ENCODE peak calls at places on chromosomes 2 and 18, in four cellular contexts. E is upper lobe of left lung, H is astrocyte, B is hepatocyte. G is an unnamed sample.

GRCh38 chr2:46298272-46298521 is 990 bp downstream of the EPAS1 start:
- DNase-seq in E (no peak), H (no peak), B (no peak), G (no peak)

GRCh38 chr2:176961759-176962158 is 250.8 kb upstream of the HNRNPA3 start:
- DNase-seq in E (no peak), B (no peak), H (no peak), G (no peak)

GRCh38 chr18:80202264-80202998 is 44.9 kb downstream of the PARD6G start:
- DNase-seq in B (no peak), H (no peak), E (no peak), G (no peak)

GRCh38 chr2:205276071-205276777 is 406.1 kb upstream of the NRP2 start:
- DNase-seq in H (no peak), B (no peak), E (no peak), G (no peak)

GRCh38 chr2:86226069-86226468 is 26.8 kb downstream of the MRPL35 start:
- DNase-seq in E (no peak), B (no peak), H (no peak), G (no peak)

GRCh38 chr2:128797092-128797491 is 478.4 kb upstream of the HS6ST1 start:
- DNase-seq in B (no peak), H (no peak), E (no peak), G (no peak)

GRCh38 chr2:186256540-186256939 is 229.5 kb upstream of the ZC3H15 start:
- DNase-seq in H (peak), E (no peak), B (peak), G (no peak)

GRCh38 chr2:234241656-234242445 is 191.3 kb downstream of the SPP2 start:
- DNase-seq in H (peak), E (no peak), B (no peak), G (no peak)

GRCh38 chr2:57181315-57182038 is 865.1 kb upstream of the VRK2 start:
- DNase-seq in E (no peak), H (no peak), B (no peak), G (no peak)

GRCh38 chr2:217653240-217653639 is 349.6 kb downstream of the TNS1 start:
- DNase-seq in E (peak), H (peak), B (peak), G (no peak)

GRCh38 chr2:100321881-100322820 is at the start of gene LONRF2:
- DNase-seq in E (no peak), B (peak), H (peak), G (peak)

DNA sequence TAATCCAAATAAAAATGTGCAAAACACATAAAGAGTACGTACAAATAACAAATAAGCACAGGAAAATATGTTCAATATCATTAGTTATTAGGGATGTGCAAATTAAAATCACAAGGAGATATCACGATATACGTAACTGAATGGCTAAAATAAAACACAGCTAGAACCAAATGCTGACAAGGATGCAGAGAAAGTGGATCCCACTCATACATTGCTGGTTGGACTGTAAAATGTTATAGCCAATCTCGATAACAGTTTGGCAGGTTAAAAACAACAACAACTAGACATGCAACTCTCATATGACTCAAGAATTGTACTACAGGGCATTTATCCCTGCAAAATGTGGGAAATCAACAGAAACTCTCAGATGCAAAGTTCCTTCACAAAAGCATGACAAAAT is 553.9 kb downstream of the ADCYAP1 start:
- DNase-seq in E (no peak), B (no peak), H (no peak), G (no peak)
- TF ChIP-seq CTCF in E (no peak), B (no peak), H (no peak), G (no peak)

GRCh38 chr2:38260469-38260868 is 116.6 kb downstream of the ATL2 start:
- DNase-seq in B (no peak), H (no peak), E (no peak), G (no peak)

GRCh38 chr2:38260972-38261371 is 116.1 kb downstream of the ATL2 start:
- DNase-seq in H (no peak), E (no peak), B (no peak), G (no peak)

GRCh38 chr2:38262514-38262871 is 114.6 kb downstream of the ATL2 start:
- DNase-seq in E (no peak), B (no peak), H (no peak), G (no peak)

GRCh38 chr2:38263293-38263692 is 113.8 kb downstream of the ATL2 start:
- DNase-seq in B (no peak), E (no peak), H (no peak), G (no peak)

DNA sequence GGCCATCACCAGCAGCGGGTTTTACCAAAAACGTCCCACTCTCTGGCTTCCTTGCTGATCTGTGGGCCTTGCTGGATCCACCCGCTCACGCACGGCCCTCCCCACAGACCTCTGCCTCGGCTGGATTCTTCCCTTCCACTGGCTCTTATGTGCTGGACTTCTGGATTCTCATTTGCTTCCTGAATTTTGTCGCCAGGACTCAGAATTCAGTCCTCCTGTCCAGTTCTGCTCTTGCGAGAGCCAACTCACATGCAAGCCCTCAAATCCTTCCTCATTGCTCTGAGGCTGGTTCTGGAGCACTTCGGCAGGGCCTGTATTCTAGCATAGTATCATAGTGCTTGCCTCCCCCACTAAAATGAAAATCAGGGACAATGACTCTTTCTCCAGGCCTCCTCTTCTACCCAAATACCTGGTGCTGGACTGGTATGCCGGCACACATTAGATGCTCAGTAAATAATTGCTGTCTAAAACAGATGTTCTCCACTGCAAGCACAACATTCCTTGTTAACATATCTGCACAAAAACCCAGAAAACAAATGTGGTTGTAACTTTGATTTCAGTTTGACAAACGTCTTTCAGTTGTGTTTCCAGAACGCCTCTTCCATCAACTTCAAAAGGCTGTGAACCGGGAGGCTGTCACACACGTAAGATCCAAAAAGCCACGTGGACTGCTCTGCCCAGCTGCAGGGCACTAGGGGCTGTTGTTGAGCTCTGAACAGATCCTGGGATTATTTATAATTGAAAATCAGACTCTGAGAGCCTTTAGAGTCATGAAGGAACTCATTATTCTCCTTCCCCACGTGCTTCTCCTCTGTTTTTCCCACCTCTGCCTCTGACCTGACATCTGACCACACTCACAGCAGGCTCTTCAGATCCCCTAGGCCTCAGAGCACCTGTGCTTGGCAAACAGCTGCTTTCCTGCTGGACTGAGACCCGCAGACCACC is 115.2 kb downstream of the ATL2 start:
- DNase-seq in H (no peak), B (no peak), E (peak), G (no peak)
- TF ChIP-seq CTCF in H (no peak), B (no peak), E (no peak), G (no peak)

DNA sequence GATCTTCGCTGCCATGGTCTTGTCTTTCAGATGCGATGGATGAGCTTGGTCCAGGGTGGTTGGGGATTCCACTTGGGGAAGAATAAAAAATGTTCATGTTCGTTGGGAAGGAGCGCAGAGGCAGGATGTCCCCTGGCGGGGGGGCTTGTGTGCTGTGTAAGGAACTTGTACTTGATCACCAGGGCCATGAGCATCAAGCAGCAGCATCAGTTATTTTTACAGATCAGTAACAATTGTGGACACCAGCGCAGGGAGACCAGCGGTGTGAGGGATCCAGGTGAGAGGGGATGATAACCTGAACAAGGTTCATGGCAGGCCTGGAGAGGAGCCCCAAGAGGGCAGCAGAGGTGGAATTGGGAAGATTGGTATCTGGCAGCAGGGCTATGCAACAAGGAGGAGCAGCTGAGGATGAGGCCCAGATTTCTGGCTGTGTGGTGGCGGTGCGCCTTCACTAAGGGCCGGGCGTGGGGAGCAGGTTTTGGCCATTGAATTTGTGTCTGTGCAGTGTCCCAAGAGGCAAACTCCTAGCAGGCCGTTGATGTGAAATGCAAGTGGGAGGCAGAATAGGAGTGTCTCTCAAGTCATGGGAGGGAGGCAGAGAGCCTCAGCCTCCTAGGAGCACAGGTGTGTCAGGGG is 3.9 kb downstream of the CNNM3 start:
- DNase-seq in H (no peak), B (no peak), E (no peak), G (no peak)
- TF ChIP-seq CTCF in H (no peak), B (no peak), E (no peak), G (no peak)

GRCh38 chr2:96407041-96407918 is 71.7 kb downstream of the NCAPH start:
- DNase-seq in H (peak), B (peak), E (peak), G (no peak)

GRCh38 chr2:96407919-96408550 is 72.5 kb downstream of the NCAPH start:
- DNase-seq in E (no peak), H (no peak), B (no peak), G (no peak)

GRCh38 chr2:96409543-96410184 is 74.1 kb downstream of the NCAPH start:
- DNase-seq in E (no peak), H (peak), B (no peak), G (no peak)

GRCh38 chr2:96412307-96413066 is 76.9 kb downstream of the NCAPH start:
- DNase-seq in H (no peak), E (no peak), B (no peak), G (no peak)

DNA sequence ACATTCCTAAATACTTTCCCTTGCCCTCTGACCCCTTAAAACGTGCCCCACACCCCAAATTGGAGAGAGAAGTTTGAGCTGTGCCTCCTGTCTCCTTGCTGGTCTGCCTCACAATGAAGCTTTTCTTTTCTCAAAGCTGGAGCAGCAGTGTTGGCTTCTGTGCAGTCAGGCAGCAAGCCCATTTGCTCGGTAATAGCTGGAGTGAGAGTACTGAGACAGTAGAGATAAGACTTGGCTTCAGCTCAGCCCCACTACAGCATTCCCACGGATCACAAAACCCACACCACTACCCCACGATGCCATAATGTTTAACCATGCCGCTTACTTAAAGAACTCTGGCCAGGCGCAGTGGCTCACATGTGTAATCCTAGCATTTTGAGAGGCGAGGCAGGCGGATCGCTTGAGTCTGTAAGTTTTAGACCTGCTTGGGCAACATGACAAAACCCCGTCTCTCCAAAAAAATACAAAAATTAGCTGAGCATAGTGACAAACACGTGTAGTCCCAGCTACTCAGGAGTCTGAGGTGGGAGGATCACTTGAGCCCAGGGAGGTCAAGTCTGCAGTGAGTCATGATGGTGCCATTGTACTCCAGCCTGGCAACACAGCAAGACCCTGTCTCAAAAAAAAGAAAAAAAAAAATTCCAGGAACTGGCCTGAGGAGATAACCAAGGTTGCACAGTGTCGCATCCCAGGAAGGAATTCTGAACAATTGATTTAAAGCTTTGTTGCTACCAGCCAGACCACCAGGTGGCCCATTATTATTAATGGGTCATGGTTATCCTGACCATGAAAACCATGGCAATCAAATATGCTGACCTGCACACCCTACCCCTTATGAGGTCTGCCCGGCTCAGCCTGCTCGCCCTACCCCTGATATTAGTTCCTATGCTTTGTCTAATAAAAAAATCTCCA is 73.3 kb downstream of the NCAPH start:
- DNase-seq in B (no peak), H (peak), E (no peak), G (no peak)
- TF ChIP-seq CTCF in B (no peak), H (no peak), E (no peak), G (peak)

GRCh38 chr2:231672617-231673347 is 35.5 kb upstream of the PTMA start:
- DNase-seq in B (peak), H (no peak), E (peak), G (no peak)
- TF ChIP-seq CTCF in B (peak), H (peak), E (no peak), G (peak)

GRCh38 chr2:3628800-3629199 is 29.2 kb upstream of the ALLC start:
- DNase-seq in B (no peak), E (peak), H (no peak), G (no peak)
- TF ChIP-seq CTCF in B (peak), E (no peak), H (no peak), G (peak)

G was measured in progenitor cell of endocrine pancreas.